ENCODE peak calls at places on chromosome 10, in five cellular contexts. I, V, P, Q and W are unnamed samples.

GRCh38 chr10:127303105-127303504 is 106.7 kb upstream of the INSYN2A start:
- DNase-seq in I (no peak), V (no peak), P (no peak), Q (no peak), W (no peak)

GRCh38 chr10:78260141-78260540 is 226.5 kb downstream of the RPS24 start:
- DNase-seq in I (no peak), V (no peak), P (no peak), Q (no peak), W (no peak)

GRCh38 chr10:110432814-110433565 is 64.7 kb upstream of the DUSP5 start:
- DNase-seq in I (no peak), V (no peak), P (no peak), Q (no peak), W (no peak)

GRCh38 chr10:33800545-33800944 is 466.1 kb upstream of the NRP1 start:
- DNase-seq in I (no peak), V (no peak), P (no peak), Q (no peak), W (no peak)

GRCh38 chr10:30812018-30812851 is 182.7 kb upstream of the LYZL2 start:
- DNase-seq in I (no peak), V (no peak), P (no peak), Q (no peak), W (peak; percentile 9)

GRCh38 chr10:21432266-21432665 is 93.2 kb downstream of the SKIDA1 start:
- DNase-seq in I (no peak), V (no peak), P (no peak), Q (no peak), W (no peak)

GRCh38 chr10:3162533-3162932 is 10.0 kb downstream of the PITRM1 start:
- DNase-seq in I (no peak), V (no peak), P (no peak), Q (no peak), W (no peak)

GRCh38 chr10:45470098-45471012 is 96.3 kb downstream of the ALOX5 start:
- DNase-seq in I (peak; percentile 57), V (peak; percentile 17), P (no peak), Q (peak; percentile 55), W (no peak)

GRCh38 chr10:62386401-62387320 is 12.5 kb downstream of the ZNF365 start:
- DNase-seq in I (no peak), V (no peak), P (no peak), Q (no peak), W (no peak)

GRCh38 chr10:86968271-86968993 is at the start of gene ADIRF:
- DNase-seq in I (peak; percentile 24), V (no peak), P (no peak), Q (no peak), W (no peak)

GRCh38 chr10:127228195-127228785 is 31.9 kb upstream of the INSYN2A start:
- DNase-seq in I (no peak), V (no peak), P (no peak), Q (no peak), W (no peak)

GRCh38 chr10:127694580-127695193 is 42.3 kb upstream of the FOXI2 start:
- DNase-seq in I (peak; percentile 29), V (no peak), P (no peak), Q (peak; percentile 26), W (peak; percentile 31)

GRCh38 chr10:5538446-5538845 is 13.7 kb downstream of the CALML3 start:
- DNase-seq in I (no peak), V (no peak), P (no peak), Q (peak; percentile 66), W (no peak)

GRCh38 chr10:43202657-43203490 is 64.0 kb downstream of the RASGEF1A start:
- DNase-seq in I (peak; percentile 82), V (peak; percentile 40), P (no peak), Q (no peak), W (no peak)

GRCh38 chr10:78331391-78331922 is 297.8 kb downstream of the RPS24 start:
- DNase-seq in I (no peak), V (no peak), P (no peak), Q (peak; percentile 83), W (peak; percentile 15)